ENCODE peak calls at places on chromosomes 4 and X, in five cellular contexts. U, G, Z, A and C are unnamed samples. For H3K27me3, the result is how much of the 10 kb centered on the place peaks cover.

GRCh38 chr4:4735870-4736269 is 123.6 kb upstream of the MSX1 start:
- DNase-seq in Z (no peak), G (no peak), U (no peak), A (peak), C (no peak)

GRCh38 chr4:120517966-120518365 is 404.6 kb downstream of the PRDM5 start:
- DNase-seq in G (peak), U (no peak), Z (peak), A (peak), C (no peak)

GRCh38 chr4:47926667-47927258 is 12.4 kb upstream of the NFXL1 start:
- DNase-seq in U (no peak), G (peak), A (peak), Z (peak), C (no peak)

GRCh38 chrX:148380107-148380506 is 120.3 kb upstream of the AFF2 start:
- DNase-seq in U (no peak), Z (no peak), A (no peak), G (no peak), C (no peak)

GRCh38 chr4:183903021-183903760 is 1.9 kb upstream of the STOX2 start:
- DNase-seq in U (no peak), G (no peak), A (no peak), Z (no peak), C (no peak)

GRCh38 chr4:152935138-152935537 is 985 bp upstream of the FHDC1 start:
- DNase-seq in U (no peak), A (no peak), G (no peak), Z (no peak), C (no peak)

GRCh38 chr4:38002451-38003071 is 42.4 kb downstream of the PTTG2 start:
- DNase-seq in U (no peak), G (no peak), A (no peak), Z (no peak), C (no peak)

GRCh38 chrX:47560179-47560830 is 700 bp upstream of the ARAF start:
- DNase-seq in G (no peak), A (no peak), U (no peak), Z (no peak), C (no peak)

GRCh38 chrX:48611703-48612102 is 14.4 kb downstream of the WDR13 start:
- DNase-seq in G (no peak), Z (no peak), U (no peak), A (no peak), C (no peak)

GRCh38 chr4:6724461-6725111 is 8.6 kb downstream of the BLOC1S4 start:
- DNase-seq in G (no peak), A (no peak), U (no peak), Z (no peak), C (no peak)

GRCh38 chr4:4406455-4407298 is 19.8 kb downstream of the NSG1 start:
- DNase-seq in Z (no peak), A (no peak), G (no peak), U (no peak), C (no peak)

GRCh38 chr4:68062501-68062900 is 67.2 kb downstream of the TMPRSS11F start:
- DNase-seq in G (no peak), A (no peak), U (no peak), Z (no peak), C (no peak)

GRCh38 chrX:40172169-40172979 is 74.6 kb upstream of the BCOR start:
- DNase-seq in A (peak), G (peak), Z (peak), U (no peak), C (no peak)
- TF ChIP-seq POLR2A in A (no peak), G (no peak), Z (no peak), U (no peak), C (no peak)

GRCh38 chrX:53319614-53320542 is 38.5 kb upstream of the IQSEC2 start:
- DNase-seq in Z (no peak), U (no peak), G (no peak), A (peak), C (no peak)
- H3K27me3 ChIP-seq in Z (under half), U (under half), G (under half), A (under half), C (under half)

GRCh38 chr4:905485-906214 is 26.5 kb downstream of the GAK start:
- DNase-seq in G (no peak), U (no peak), Z (no peak), A (no peak), C (no peak)
- TF ChIP-seq POLR2A in G (no peak), U (no peak), Z (no peak), A (no peak), C (no peak)

DNA sequence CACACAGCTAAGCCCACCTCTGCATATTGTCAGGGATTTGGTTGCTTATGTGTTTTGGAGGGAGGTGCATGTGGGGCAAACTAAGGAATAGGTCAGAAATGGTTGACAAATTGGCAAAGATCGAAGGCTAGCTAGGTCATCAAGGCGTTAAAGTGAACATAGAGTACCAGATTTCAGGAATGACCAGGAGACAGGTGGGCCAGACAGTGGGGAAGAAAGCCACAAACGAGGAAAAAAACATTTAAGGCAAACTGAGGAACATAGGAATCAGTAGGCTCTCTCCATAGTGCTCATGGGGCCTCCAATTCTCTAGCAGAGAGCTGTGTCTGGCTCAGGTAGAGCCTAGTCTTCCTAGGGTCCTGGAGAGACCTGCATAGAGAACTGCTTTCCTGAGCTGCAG is 57.4 kb downstream of the CNGA2 start:
- DNase-seq in U (peak), A (no peak), G (no peak), Z (no peak), C (no peak)
- H3K27me3 ChIP-seq in U (under half), A (under half), G (under half), Z (under half), C (under half)

GRCh38 chrX:71068052-71068918 is at the start of gene SNX12:
- DNase-seq in Z (peak), A (peak), G (peak), U (peak), C (peak)
- TF ChIP-seq POLR2A in Z (peak), A (peak), G (no peak), U (no peak), C (peak)

DNA sequence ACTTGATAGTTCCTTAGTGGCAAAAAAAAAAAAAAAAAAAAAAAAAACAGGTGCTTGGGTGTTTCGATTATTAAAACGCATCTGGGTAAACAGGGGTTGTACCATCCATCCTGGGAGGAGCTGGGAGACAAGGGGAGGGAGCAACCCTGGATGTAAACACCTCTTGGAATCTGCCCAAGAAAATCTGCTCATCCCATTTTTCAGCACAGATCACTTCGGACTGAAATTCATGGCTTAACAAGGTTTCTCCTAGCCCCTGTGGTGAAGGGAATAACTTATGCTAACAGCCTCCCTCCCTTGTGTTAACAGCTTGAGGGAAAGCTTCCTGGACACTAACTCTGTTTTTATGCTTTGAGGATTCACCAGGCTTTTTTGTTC is 1.7 kb downstream of the BMP3 start:
- DNase-seq in U (no peak), A (no peak), G (no peak), Z (no peak), C (no peak)
- H3K27me3 ChIP-seq in U (under half), A (under half), G (under half), Z (under half), C (under half)

GRCh38 chr4:101347267-101347556 is at the start of gene PPP3CA:
- DNase-seq in G (no peak), U (no peak), A (no peak), Z (no peak), C (no peak)
- TF ChIP-seq POLR2A in G (no peak), U (no peak), A (peak), Z (peak), C (peak)